ENCODE peak calls at places on chromosome 22, in eight cellular contexts. X, M, H, N, S, P, Z and K are unnamed samples.

GRCh38 chr22:23516304-23516703 is 63.8 kb downstream of the IGLL1 start:
- DNase-seq in H (no peak), N (no peak), M (no peak), X (no peak), S (no peak), P (no peak), Z (no peak), K (no peak)

GRCh38 chr22:27965547-27965946 is 46.5 kb upstream of the PITPNB start:
- DNase-seq in N (no peak), M (no peak), S (no peak), H (no peak), Z (no peak), P (no peak), X (no peak), K (no peak)

GRCh38 chr22:44385781-44386180 is 73.0 kb upstream of the SHISAL1 start:
- DNase-seq in Z (no peak), H (no peak), S (no peak), M (no peak), P (no peak), N (no peak), X (no peak), K (no peak)

GRCh38 chr22:46770151-46770641 is 7.7 kb downstream of the TBC1D22A start:
- DNase-seq in P (no peak), Z (no peak), N (no peak), M (no peak), H (no peak), X (no peak), S (no peak), K (no peak)

GRCh38 chr22:20206709-20207215 is 55.9 kb upstream of the CCDC188 start:
- DNase-seq in X (no peak), N (peak; percentile 22), P (no peak), H (no peak), Z (no peak), S (no peak), M (no peak), K (peak; percentile 31)

GRCh38 chr22:31044262-31044861 is 36.8 kb upstream of the SMTN start:
- DNase-seq in M (no peak), P (no peak), S (no peak), X (no peak), N (no peak), H (peak; percentile 92), Z (no peak), K (peak; percentile 61)

GRCh38 chr22:29202231-29203192 is 3.2 kb upstream of the EMID1 start:
- DNase-seq in Z (no peak), X (peak; percentile 9), H (no peak), N (peak; percentile 96), P (peak; percentile 65), S (no peak), M (no peak), K (peak; percentile 59)

GRCh38 chr22:32200752-32201151 is 4.1 kb downstream of the RFPL2 start:
- DNase-seq in M (no peak), N (no peak), S (no peak), P (no peak), H (no peak), X (no peak), Z (no peak), K (no peak)

GRCh38 chr22:30195245-30196140 is 51.1 kb downstream of the LIF start:
- DNase-seq in N (no peak), S (no peak), H (no peak), P (no peak), X (no peak), M (no peak), Z (no peak), K (no peak)

GRCh38 chr22:44658371-44658953 is 43.5 kb upstream of the PRR5 start:
- DNase-seq in P (peak; percentile 59), H (no peak), Z (no peak), N (no peak), X (no peak), S (no peak), M (no peak), K (peak; percentile 39)

GRCh38 chr22:19878461-19879247 is 24.0 kb upstream of the GNB1L start:
- DNase-seq in Z (no peak), X (no peak), N (no peak), M (peak; percentile 8), S (no peak), P (no peak), H (peak; percentile 57), K (no peak)

GRCh38 chr22:45094826-45095225 is 68.9 kb upstream of the NUP50 start:
- DNase-seq in N (no peak), Z (no peak), X (no peak), M (no peak), S (no peak), P (no peak), H (no peak), K (no peak)

GRCh38 chr22:29043906-29044575 is 17.6 kb downstream of the C22orf31 start:
- DNase-seq in H (no peak), N (no peak), P (no peak), X (no peak), Z (no peak), S (no peak), M (no peak), K (no peak)

GRCh38 chr22:38124236-38124974 is 13.9 kb upstream of the BAIAP2L2 start:
- DNase-seq in X (no peak), Z (no peak), H (no peak), M (no peak), S (no peak), N (peak; percentile 66), P (peak; percentile 45), K (no peak)

GRCh38 chr22:39236321-39237275 is 8.2 kb downstream of the PDGFB start:
- DNase-seq in X (peak; percentile 27), H (no peak), Z (peak; percentile 30), S (peak; percentile 47), M (no peak), P (no peak), N (peak; percentile 70), K (peak; percentile 45)

GRCh38 chr22:26168934-26169311 is 339 bp upstream of the SEZ6L start:
- DNase-seq in Z (no peak), N (no peak), S (peak; percentile 39), X (no peak), P (no peak), H (no peak), M (no peak), K (no peak)

GRCh38 chr22:38718414-38718813 is 12.7 kb downstream of the GTPBP1 start:
- DNase-seq in S (no peak), M (no peak), H (peak; percentile 88), N (no peak), Z (no peak), P (peak; percentile 41), X (no peak), K (peak; percentile 79)

GRCh38 chr22:44837481-44837880 is 85.1 kb downstream of the ARHGAP8 start:
- DNase-seq in S (no peak), M (no peak), X (no peak), Z (no peak), H (no peak), N (no peak), P (no peak), K (no peak)

GRCh38 chr22:49449811-49450386 is 377.8 kb downstream of the BRD1 start:
- DNase-seq in N (no peak), X (no peak), S (no peak), Z (no peak), H (peak; percentile 33), P (peak; percentile 60), M (no peak), K (no peak)

GRCh38 chr22:50691521-50691920 is 18.9 kb downstream of the SHANK3 start:
- DNase-seq in S (no peak), P (peak; percentile 62), M (no peak), N (peak; percentile 27), X (no peak), Z (peak; percentile 25), H (peak; percentile 50), K (peak; percentile 23)

GRCh38 chr22:30643055-30643875 is 7.7 kb downstream of the SLC35E4 start:
- DNase-seq in N (no peak), H (no peak), X (no peak), Z (no peak), S (no peak), M (no peak), P (no peak), K (no peak)

GRCh38 chr22:46625843-46626349 is 5.7 kb downstream of the GRAMD4 start:
- DNase-seq in Z (no peak), X (no peak), H (no peak), S (no peak), N (no peak), M (no peak), P (no peak), K (no peak)

GRCh38 chr22:32672542-32672941 is 129.0 kb upstream of the TIMP3 start:
- DNase-seq in H (no peak), X (no peak), M (no peak), S (no peak), Z (no peak), P (no peak), N (no peak), K (no peak)

GRCh38 chr22:45305456-45306065 is 4.2 kb upstream of the FAM118A start:
- DNase-seq in H (no peak), Z (no peak), M (no peak), X (no peak), P (no peak), S (no peak), N (no peak), K (peak; percentile 47)

GRCh38 chr22:20510811-20511577 is 3.6 kb downstream of the MED15 start:
- DNase-seq in P (no peak), Z (no peak), N (no peak), X (no peak), S (no peak), H (no peak), M (no peak), K (no peak)

GRCh38 chr22:49333206-49333605 is 494.5 kb downstream of the BRD1 start:
- DNase-seq in Z (no peak), P (no peak), M (no peak), X (no peak), N (no peak), S (no peak), H (peak; percentile 38), K (no peak)

GRCh38 chr22:23969071-23969470 is 2.4 kb downstream of the DDTL start:
- DNase-seq in N (no peak), Z (no peak), X (no peak), S (no peak), P (no peak), H (peak; percentile 35), M (no peak), K (no peak)

GRCh38 chr22:25514436-25514835 is 50.0 kb upstream of the GRK3 start:
- DNase-seq in Z (no peak), S (peak; percentile 31), M (no peak), N (no peak), P (no peak), H (no peak), X (no peak), K (no peak)